ENCODE peak calls at places on chromosomes 11 and 22, in seven cellular contexts. F is A549; Z is EL; M is A172; E is activated CD4-positive, alpha-beta T cell treated with anti-CD3 and anti-CD28 coated beads for 24 hours; G is heart left ventricle; K is H54. I is an unnamed sample.

GRCh38 chr11:35567737-35568465 is 42.5 kb upstream of the PAMR1 start:
- DNase-seq in K (no peak), G (no peak), E (no peak), M (peak; percentile 29), Z (no peak), F (peak; percentile 17), I (no peak)

GRCh38 chr22:21964234-21964633 is 11.6 kb upstream of the PPM1F start:
- DNase-seq in G (no peak), K (no peak), F (no peak), M (no peak), E (no peak), Z (no peak), I (no peak)

GRCh38 chr22:42169055-42169469 is 38.5 kb upstream of the CYP2D6 start:
- DNase-seq in F (peak; percentile 71), Z (peak; percentile 62), E (peak; percentile 54), G (peak; percentile 44), M (peak; percentile 35), K (no peak), I (no peak)

GRCh38 chr22:49026476-49027121 is 801.1 kb downstream of the BRD1 start:
- DNase-seq in E (no peak), F (peak; percentile 12), Z (no peak), K (no peak), G (no peak), M (no peak), I (no peak)

GRCh38 chr11:76231339-76231738 is 25.0 kb upstream of the WNT11 start:
- DNase-seq in Z (no peak), G (no peak), K (no peak), E (no peak), M (no peak), F (no peak), I (no peak)

GRCh38 chr11:44524751-44525171 is 40.7 kb upstream of the CD82 start:
- DNase-seq in Z (no peak), F (no peak), M (no peak), K (no peak), G (peak; percentile 47), E (no peak), I (no peak)

GRCh38 chr11:3126207-3126865 is 38.8 kb downstream of the OSBPL5 start:
- DNase-seq in G (peak; percentile 67), E (no peak), F (no peak), K (no peak), Z (no peak), M (no peak), I (peak; percentile 67)

GRCh38 chr11:20790622-20791021 is 121.2 kb downstream of the NELL1 start:
- DNase-seq in G (no peak), E (no peak), Z (no peak), M (no peak), F (no peak), K (no peak), I (no peak)

GRCh38 chr11:96391698-96392307 is 2.0 kb downstream of the JRKL start:
- DNase-seq in G (no peak), M (no peak), F (peak; percentile 3), Z (peak; percentile 14), K (no peak), E (no peak), I (no peak)

GRCh38 chr22:45534339-45535192 is 31.9 kb downstream of the FBLN1 start:
- DNase-seq in K (no peak), E (no peak), Z (no peak), G (no peak), M (no peak), F (no peak), I (peak; percentile 4)

GRCh38 chr11:9615031-9615451 is 41.6 kb downstream of the WEE1 start:
- DNase-seq in K (no peak), M (no peak), E (no peak), G (no peak), Z (no peak), F (no peak), I (no peak)

GRCh38 chr22:50185384-50186087 is at the start of gene TRABD:
- DNase-seq in M (peak; percentile 40), E (peak; percentile 79), K (peak; percentile 83), G (peak; percentile 91), F (peak; percentile 84), Z (peak; percentile 90), I (peak; percentile 96)

GRCh38 chr22:24341657-24342056 is 71.0 kb downstream of the SPECC1L start:
- DNase-seq in M (no peak), E (no peak), Z (no peak), F (no peak), G (no peak), K (no peak), I (no peak)

GRCh38 chr11:69686856-69687255 is 11.7 kb upstream of the LTO1 start:
- DNase-seq in G (no peak), E (no peak), F (no peak), K (no peak), M (no peak), Z (no peak), I (no peak)

GRCh38 chr11:10122337-10123197 is 171.5 kb downstream of the SBF2 start:
- DNase-seq in M (peak; percentile 59), K (peak; percentile 50), F (peak; percentile 23), Z (peak; percentile 51), E (no peak), G (no peak), I (no peak)

GRCh38 chr11:76808996-76809395 is 25.8 kb downstream of the TSKU start:
- DNase-seq in Z (no peak), F (no peak), E (no peak), G (no peak), M (no peak), K (no peak), I (no peak)

GRCh38 chr11:71076021-71076420 is 176.4 kb downstream of the SHANK2 start:
- DNase-seq in Z (no peak), M (no peak), G (no peak), E (no peak), F (no peak), K (no peak), I (no peak)

GRCh38 chr11:67261942-67262681 is 4.2 kb upstream of the GRK2 start:
- DNase-seq in M (no peak), G (peak; percentile 22), Z (no peak), K (no peak), F (no peak), E (no peak), I (no peak)

GRCh38 chr22:38725900-38726655 is 20.3 kb downstream of the GTPBP1 start:
- DNase-seq in Z (no peak), K (no peak), F (no peak), E (no peak), M (no peak), G (no peak), I (no peak)

GRCh38 chr11:16226245-16226644 is 130.1 kb downstream of the SOX6 start:
- DNase-seq in G (peak; percentile 66), F (peak; percentile 84), M (no peak), E (no peak), Z (peak; percentile 37), K (no peak), I (peak; percentile 55)

GRCh38 chr11:68004551-68005335 is 846 bp upstream of the UNC93B1 start:
- DNase-seq in E (no peak), K (no peak), F (no peak), G (peak; percentile 20), M (no peak), Z (no peak), I (no peak)

GRCh38 chr11:44223261-44223660 is 86.7 kb downstream of the ALX4 start:
- DNase-seq in Z (peak; percentile 65), G (no peak), M (peak; percentile 22), K (peak; percentile 20), F (no peak), E (no peak), I (no peak)

GRCh38 chr11:84721561-84721961 is 905.6 kb downstream of the DLG2 start:
- DNase-seq in K (no peak), G (no peak), Z (no peak), E (no peak), F (no peak), M (no peak), I (no peak)

GRCh38 chr11:65658174-65659021 is 4.3 kb downstream of the RELA start:
- DNase-seq in Z (no peak), E (no peak), M (no peak), F (no peak), G (no peak), K (no peak), I (no peak)

GRCh38 chr11:74257934-74258553 is 53.4 kb downstream of the P4HA3 start:
- DNase-seq in K (no peak), E (no peak), Z (no peak), M (no peak), F (peak; percentile 32), G (peak; percentile 66), I (no peak)

GRCh38 chr11:128226106-128226716 is 361.1 kb downstream of the ETS1 start:
- DNase-seq in G (no peak), M (no peak), Z (no peak), K (no peak), F (no peak), E (peak; percentile 28), I (no peak)

GRCh38 chr22:22706253-22706940 is 62.0 kb downstream of the GGTLC2 start:
- DNase-seq in Z (no peak), F (no peak), M (no peak), K (no peak), G (no peak), E (no peak), I (no peak)

GRCh38 chr11:71519546-71519945 is 7.5 kb upstream of the KRTAP5-7 start:
- DNase-seq in Z (no peak), F (no peak), E (no peak), G (no peak), M (no peak), K (no peak), I (no peak)

I was measured in Right ventricle myocardium inferior.